ENCODE peak calls at places on chromosomes 6 and 20, in five cellular contexts. E, O, T, F and G are unnamed samples.

GRCh38 chr6:12150812-12151432 is 138.8 kb downstream of the HIVEP1 start:
- DNase-seq in E (peak; percentile 72), O (no peak), T (no peak), F (no peak), G (peak; percentile 21)

GRCh38 chr6:18413320-18413830 is 26.2 kb downstream of the RNF144B start:
- DNase-seq in E (no peak), O (no peak), T (no peak), F (no peak), G (no peak)

GRCh38 chr20:51383891-51384510 is 158.5 kb downstream of the NFATC2 start:
- DNase-seq in E (no peak), O (no peak), T (no peak), F (no peak), G (no peak)

GRCh38 chr20:61176874-61177273 is 75.2 kb upstream of the CDH4 start:
- DNase-seq in E (no peak), O (no peak), T (no peak), F (no peak), G (no peak)

GRCh38 chr6:89970609-89971337 is 76.5 kb downstream of the GJA10 start:
- DNase-seq in E (peak; percentile 76), O (no peak), T (no peak), F (peak; percentile 74), G (peak; percentile 59)

GRCh38 chr6:151111670-151112069 is 128.1 kb upstream of the AKAP12 start:
- DNase-seq in E (no peak), O (no peak), T (no peak), F (no peak), G (no peak)

GRCh38 chr6:142333431-142333830 is 31.6 kb downstream of the ADGRG6 start:
- DNase-seq in E (no peak), O (no peak), T (no peak), F (no peak), G (no peak)

GRCh38 chr6:37168163-37168758 is 1.7 kb upstream of the PIM1 start:
- DNase-seq in E (peak; percentile 12), O (no peak), T (no peak), F (no peak), G (no peak)

GRCh38 chr6:111918825-111919224 is 45.6 kb upstream of the FYN start:
- DNase-seq in E (no peak), O (no peak), T (no peak), F (peak; percentile 79), G (peak; percentile 85)

GRCh38 chr6:155013457-155013876 is 18.4 kb downstream of the TIAM2 start:
- DNase-seq in E (no peak), O (no peak), T (no peak), F (peak; percentile 24), G (no peak)

GRCh38 chr6:167933290-167933689 is 64.2 kb upstream of the KIF25 start:
- DNase-seq in E (no peak), O (no peak), T (no peak), F (no peak), G (no peak)

GRCh38 chr6:44697333-44697732 is 309.8 kb downstream of the CDC5L start:
- DNase-seq in E (peak; percentile 33), O (no peak), T (peak; percentile 7), F (no peak), G (peak; percentile 49)

GRCh38 chr20:62476074-62476838 is 461 bp upstream of the GATA5 start:
- DNase-seq in E (peak; percentile 83), O (no peak), T (no peak), F (no peak), G (no peak)

GRCh38 chr20:62474585-62475026 is 1.2 kb downstream of the GATA5 start:
- DNase-seq in E (no peak), O (no peak), T (no peak), F (no peak), G (no peak)

GRCh38 chr20:62475027-62475818 is 572 bp downstream of the GATA5 start:
- DNase-seq in E (peak; percentile 54), O (no peak), T (no peak), F (no peak), G (no peak)

GRCh38 chr20:62473717-62474584 is 1.8 kb downstream of the GATA5 start:
- DNase-seq in E (peak; percentile 73), O (no peak), T (no peak), F (no peak), G (no peak)

GRCh38 chr20:62475819-62476073 is at the start of gene GATA5:
- DNase-seq in E (no peak), O (no peak), T (no peak), F (no peak), G (no peak)
- H3K4me3 ChIP-seq in E (peak within 1 kb of the TSS; percentile 49), O (peak within 1 kb of the TSS; percentile 59), T (no peak within 1 kb of the TSS), F (no peak within 1 kb of the TSS), G (no peak within 1 kb of the TSS)

GRCh38 chr20:62642666-62643520 is 590 bp downstream of the SLCO4A1 start:
- DNase-seq in E (peak; percentile 57), O (no peak), T (no peak), F (peak; percentile 4), G (no peak)
- H3K4me3 ChIP-seq in E (peak overlapping the region; percentile 64), O (peak overlapping the region; percentile 73), T (no peak overlapping the region), F (peak overlapping the region; percentile 49), G (no peak overlapping the region)

DNA sequence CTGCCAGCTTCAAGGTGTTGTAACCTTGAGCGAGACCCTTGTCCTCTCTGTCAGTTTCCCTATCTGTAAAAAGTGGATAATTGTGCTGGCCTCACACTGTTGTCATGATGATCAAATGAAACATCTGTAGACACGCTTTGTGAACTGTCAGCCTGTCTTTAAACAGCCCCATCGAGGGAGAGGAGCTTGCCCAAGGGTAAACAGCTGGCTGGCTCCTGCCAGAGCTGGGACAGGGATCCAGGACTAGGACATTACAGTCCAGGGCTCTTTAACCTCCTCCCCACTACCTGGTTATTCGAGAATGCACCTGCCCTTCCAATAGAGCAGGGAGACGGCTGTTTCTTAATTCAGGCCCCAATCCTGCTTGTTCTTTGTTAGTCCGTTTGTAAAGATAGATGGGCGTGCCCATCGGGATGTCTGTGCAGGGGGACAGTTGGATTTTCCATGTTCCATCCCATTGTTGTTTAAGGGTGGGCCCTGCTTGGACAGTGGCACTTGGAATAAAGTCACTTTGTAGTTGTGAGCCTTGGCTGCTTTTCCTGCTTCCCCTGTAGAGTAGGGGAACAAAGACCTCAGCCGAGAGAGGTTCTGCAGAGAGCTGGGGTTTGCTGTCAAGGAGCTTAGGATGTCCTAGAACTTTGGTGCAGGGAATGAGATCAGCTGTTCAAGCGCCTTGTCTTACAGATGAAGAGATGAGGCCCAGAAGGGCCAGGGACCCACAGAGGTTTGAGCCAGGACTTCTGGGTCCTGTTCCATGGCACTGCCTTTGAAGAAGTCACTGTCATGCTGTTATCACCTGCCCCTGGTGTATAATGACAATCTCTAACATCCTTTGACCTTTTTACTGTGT is 77.9 kb upstream of the MYL9 start:
- DNase-seq in E (no peak), O (no peak), T (no peak), F (no peak), G (no peak)
- H3K4me3 ChIP-seq in E (peak overlapping the region; percentile 82), O (peak overlapping the region; percentile 83), T (peak overlapping the region; percentile 88), F (peak overlapping the region; percentile 82), G (peak overlapping the region; percentile 87)

GRCh38 chr6:47967843-47968242 is 143.2 kb downstream of the PTCHD4 start:
- DNase-seq in E (no peak), O (no peak), T (no peak), F (no peak), G (peak; percentile 1)
- H3K4me3 ChIP-seq in E (no peak overlapping the region), O (no peak overlapping the region), T (no peak overlapping the region), F (no peak overlapping the region), G (no peak overlapping the region)

GRCh38 chr6:105875974-105876640 is 210.0 kb upstream of the PRDM1 start:
- DNase-seq in E (no peak), O (no peak), T (no peak), F (no peak), G (no peak)
- H3K4me3 ChIP-seq in E (no peak overlapping the region), O (no peak overlapping the region), T (no peak overlapping the region), F (no peak overlapping the region), G (no peak overlapping the region)

GRCh38 chr6:73203098-73203497 is 22.2 kb downstream of the KHDC1L start:
- DNase-seq in E (no peak), O (no peak), T (no peak), F (peak; percentile 40), G (no peak)
- H3K4me3 ChIP-seq in E (no peak overlapping the region), O (no peak overlapping the region), T (no peak overlapping the region), F (no peak overlapping the region), G (no peak overlapping the region)

GRCh38 chr6:32842021-32842650 is 1.7 kb downstream of the PSMB8 start:
- DNase-seq in E (no peak), O (no peak), T (no peak), F (no peak), G (no peak)

GRCh38 chr6:32842690-32843089 is 1.2 kb downstream of the PSMB8 start:
- DNase-seq in E (no peak), O (no peak), T (no peak), F (no peak), G (no peak)

GRCh38 chr6:32839356-32839755 is 817 bp upstream of the TAP2 start:
- DNase-seq in E (no peak), O (no peak), T (no peak), F (no peak), G (no peak)

GRCh38 chr6:32838114-32838958 is at the start of gene TAP2:
- DNase-seq in E (peak; percentile 95), O (peak; percentile 86), T (peak; percentile 47), F (peak; percentile 89), G (peak; percentile 94)

DNA sequence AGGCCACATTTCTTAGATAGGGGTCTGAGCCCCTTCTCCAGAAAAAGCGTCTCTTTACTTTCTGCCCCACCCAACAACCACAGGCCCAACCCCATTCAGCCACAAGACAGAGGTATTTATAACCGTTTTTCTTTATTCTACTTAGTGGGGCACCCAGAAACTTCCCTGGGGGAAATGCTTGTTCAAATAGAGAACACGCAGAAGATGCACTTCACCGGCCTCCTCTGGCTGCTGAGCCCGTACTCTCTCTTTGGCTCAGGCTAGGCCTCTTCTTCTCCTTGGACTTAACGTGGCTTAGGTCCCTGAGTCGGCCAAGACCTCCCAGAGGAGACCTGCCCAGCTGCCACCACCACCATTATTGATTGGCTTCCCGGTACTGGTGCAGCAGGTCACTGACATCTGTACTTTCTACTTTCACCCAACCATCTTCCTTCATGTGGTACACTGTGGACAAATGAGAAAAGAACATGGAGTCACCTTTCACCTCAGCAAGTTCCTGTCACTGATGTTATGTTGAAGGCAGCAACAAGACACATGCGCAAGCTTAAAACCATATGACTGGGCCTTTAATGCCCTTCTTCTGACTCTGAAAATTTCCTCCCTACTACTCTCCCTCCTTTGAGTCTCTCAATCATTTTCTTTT is 2.2 kb upstream of the TAP2 start:
- DNase-seq in E (no peak), O (no peak), T (no peak), F (no peak), G (no peak)
- H3K4me3 ChIP-seq in E (no peak overlapping the region), O (no peak overlapping the region), T (no peak overlapping the region), F (no peak overlapping the region), G (no peak overlapping the region)

GRCh38 chr6:88166901-88167624 is 916 bp upstream of the CNR1 start:
- DNase-seq in E (peak; percentile 62), O (no peak), T (no peak), F (no peak), G (no peak)
- H3K4me3 ChIP-seq in E (peak overlapping the region; percentile 63), O (peak overlapping the region; percentile 90), T (no peak overlapping the region), F (no peak overlapping the region), G (no peak overlapping the region)